ENCODE peak calls at places on chromosomes 2 and 18, in seven cellular contexts. H is OCI-LY7; G is PC-9; P is brain microvascular endothelial cell; R is CD8-positive, alpha-beta T cell; T is AG09319; S is esophagus squamous epithelium. E is an unnamed sample.

GRCh38 chr18:22194151-22194598 is 24.8 kb downstream of the GATA6 start:
- DNase-seq in H (no peak), G (no peak), P (no peak), R (no peak), T (no peak), S (no peak), E (no peak)

GRCh38 chr18:38718365-38718901 is 1152.8 kb upstream of the CELF4 start:
- DNase-seq in H (no peak), G (no peak), P (no peak), R (no peak), T (no peak), S (no peak), E (no peak)

GRCh38 chr2:101679037-101679726 is 18.3 kb upstream of the MAP4K4 start:
- DNase-seq in H (no peak), G (no peak), P (peak; percentile 88), R (no peak), T (no peak), S (no peak), E (no peak)

GRCh38 chr18:506801-507200 is 6.3 kb upstream of the COLEC12 start:
- DNase-seq in H (no peak), G (no peak), P (no peak), R (no peak), T (no peak), S (no peak), E (no peak)

GRCh38 chr2:181364492-181365175 is 92.6 kb upstream of the ITGA4 start:
- DNase-seq in H (no peak), G (no peak), P (peak; percentile 12), R (no peak), T (no peak), S (no peak), E (no peak)

GRCh38 chr2:216911886-216912285 is 52.0 kb upstream of the TNP1 start:
- DNase-seq in H (no peak), G (peak; percentile 55), P (no peak), R (no peak), T (peak; percentile 32), S (no peak), E (no peak)

GRCh38 chr2:152781210-152781609 is 62.8 kb downstream of the ARL6IP6 start:
- DNase-seq in H (no peak), G (no peak), P (no peak), R (no peak), T (no peak), S (no peak), E (no peak)

GRCh38 chr2:237235383-237236095 is 149.8 kb downstream of the COPS8 start:
- DNase-seq in H (no peak), G (no peak), P (peak; percentile 60), R (no peak), T (no peak), S (no peak), E (peak; percentile 81)

GRCh38 chr18:22391571-22392359 is 25.9 kb downstream of the CTAGE1 start:
- DNase-seq in H (no peak), G (peak; percentile 60), P (peak; percentile 98), R (peak; percentile 61), T (peak; percentile 54), S (no peak), E (no peak)

DNA sequence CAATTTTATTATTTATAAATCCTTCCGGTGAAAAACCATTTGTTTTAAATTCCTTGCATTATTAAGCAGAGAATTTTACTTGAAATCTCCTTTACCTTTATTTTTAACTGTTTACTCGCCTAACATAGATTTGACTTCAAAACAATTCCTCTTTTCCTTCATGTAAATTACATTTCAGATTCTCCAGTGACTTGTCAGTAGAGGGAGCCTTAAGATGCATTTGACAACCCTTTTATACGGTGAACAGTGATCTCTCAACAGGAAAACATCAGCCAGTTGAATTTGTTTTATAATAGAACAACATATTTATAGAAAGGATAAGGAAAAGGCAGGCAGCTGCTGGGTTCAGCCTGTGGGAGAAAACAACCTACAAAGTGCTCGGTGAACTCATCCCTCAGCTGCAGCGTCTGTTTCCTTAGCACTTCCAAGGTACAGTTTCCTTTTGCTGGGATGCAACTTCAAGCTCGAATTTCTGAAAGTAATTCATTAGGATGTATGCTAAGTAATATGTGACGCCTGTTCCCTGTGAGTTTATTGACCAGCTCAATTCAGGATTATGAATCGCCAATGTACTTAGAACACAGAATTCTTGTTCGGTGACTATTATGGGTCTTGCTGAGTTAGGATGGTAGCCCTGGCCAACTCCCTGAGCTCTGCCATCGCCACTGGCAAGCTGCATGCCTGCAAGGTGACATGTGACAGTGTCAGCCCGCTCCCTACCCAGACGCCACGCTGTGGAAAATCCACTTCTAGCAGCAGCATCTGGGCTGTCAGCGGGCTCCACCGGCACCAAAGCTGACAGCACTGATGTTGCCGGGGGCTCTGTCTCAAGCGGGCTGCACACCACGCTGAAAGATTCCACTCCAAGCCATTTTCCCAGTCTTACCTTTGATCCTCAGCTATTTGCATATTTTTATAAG is 100.9 kb downstream of the MYT1L start:
- DNase-seq in H (no peak), G (no peak), P (no peak), R (no peak), T (no peak), S (no peak), E (no peak)
- TF ChIP-seq CTCF in H (peak; percentile 41), G (no peak), P (peak; percentile 32), R (no peak), T (no peak), S (no peak), E (no peak)

DNA sequence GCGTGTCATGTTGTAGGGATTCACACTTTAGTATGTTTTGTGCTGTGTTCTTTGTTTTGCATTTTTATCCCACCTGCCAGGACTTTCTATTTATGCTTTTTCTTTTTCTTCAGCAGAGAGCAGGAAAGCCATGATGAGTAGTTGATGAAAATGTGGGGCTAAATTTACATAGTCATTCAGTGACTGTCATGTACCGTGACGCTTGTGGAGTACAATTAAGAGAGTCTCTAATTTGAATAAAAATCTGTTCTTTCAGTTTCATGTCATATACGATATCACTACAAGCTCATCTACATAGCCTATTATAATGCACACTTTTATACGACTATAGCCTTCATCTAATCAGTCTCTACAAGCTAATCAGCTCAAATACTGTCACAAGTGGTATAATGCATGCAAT is 112.7 kb upstream of the SPATS2L start:
- DNase-seq in H (no peak), G (no peak), P (no peak), R (no peak), T (no peak), S (no peak), E (no peak)
- TF ChIP-seq CTCF in H (no peak), G (no peak), P (no peak), R (no peak), T (no peak), S (no peak), E (no peak)

GRCh38 chr18:50848038-50848437 is 28.2 kb upstream of the MRO start:
- DNase-seq in H (no peak), G (no peak), P (no peak), R (no peak), T (no peak), S (no peak), E (peak; percentile 62)

GRCh38 chr18:50847192-50847591 is 27.4 kb upstream of the MRO start:
- DNase-seq in H (no peak), G (no peak), P (peak; percentile 74), R (no peak), T (no peak), S (no peak), E (no peak)

GRCh38 chr18:50844960-50845359 is 25.1 kb upstream of the MRO start:
- DNase-seq in H (no peak), G (no peak), P (no peak), R (no peak), T (no peak), S (no peak), E (no peak)

GRCh38 chr18:50839996-50840395 is 20.2 kb upstream of the MRO start:
- DNase-seq in H (no peak), G (no peak), P (no peak), R (no peak), T (no peak), S (no peak), E (no peak)

GRCh38 chr18:50844554-50844953 is 24.7 kb upstream of the MRO start:
- DNase-seq in H (no peak), G (no peak), P (no peak), R (no peak), T (no peak), S (no peak), E (no peak)
- TF ChIP-seq CTCF in H (no peak), G (no peak), P (no peak), R (no peak), T (no peak), S (no peak), E (no peak)

DNA sequence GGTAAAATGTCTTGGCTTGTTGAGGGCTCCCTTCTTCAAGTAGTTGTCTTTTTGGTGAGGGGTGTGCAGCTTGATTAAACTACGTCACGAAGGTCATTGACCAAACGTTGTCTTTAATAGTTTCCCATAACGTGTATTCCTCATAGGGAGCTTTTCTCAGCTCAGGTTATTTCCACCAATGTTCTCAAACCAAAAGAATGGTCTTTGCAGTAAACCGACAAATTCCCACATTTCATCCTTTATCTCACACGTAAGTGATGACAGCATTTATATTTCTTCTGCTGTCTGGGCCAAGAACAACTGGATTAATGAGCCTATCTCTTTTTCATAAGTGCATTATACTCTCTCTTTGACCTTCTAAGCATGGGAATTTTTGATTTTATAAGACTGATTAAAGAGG is 547.7 kb upstream of the ZEB2 start:
- DNase-seq in H (no peak), G (no peak), P (no peak), R (no peak), T (no peak), S (no peak), E (no peak)
- TF ChIP-seq CTCF in H (no peak), G (no peak), P (no peak), R (no peak), T (no peak), S (no peak), E (no peak)

GRCh38 chr2:200616193-200616592 is 30.4 kb downstream of the AOX1 start:
- DNase-seq in H (no peak), G (no peak), P (no peak), R (no peak), T (no peak), S (no peak), E (no peak)

GRCh38 chr2:200614249-200614648 is 28.4 kb downstream of the AOX1 start:
- DNase-seq in H (no peak), G (no peak), P (peak; percentile 25), R (no peak), T (no peak), S (no peak), E (no peak)

GRCh38 chr2:200613692-200614091 is 27.9 kb downstream of the AOX1 start:
- DNase-seq in H (no peak), G (no peak), P (no peak), R (no peak), T (no peak), S (no peak), E (no peak)

GRCh38 chr2:200616656-200617055 is 30.8 kb downstream of the AOX1 start:
- DNase-seq in H (no peak), G (no peak), P (no peak), R (no peak), T (no peak), S (no peak), E (no peak)

GRCh38 chr2:200615247-200615646 is 29.4 kb downstream of the AOX1 start:
- DNase-seq in H (no peak), G (peak; percentile 82), P (peak; percentile 76), R (no peak), T (no peak), S (no peak), E (no peak)
- TF ChIP-seq CTCF in H (no peak), G (peak; percentile 21), P (peak; percentile 41), R (no peak), T (no peak), S (no peak), E (no peak)

GRCh38 chr2:37189452-37190153 is 1.1 kb upstream of the SULT6B1 start:
- DNase-seq in H (no peak), G (peak; percentile 92), P (peak; percentile 90), R (no peak), T (peak; percentile 53), S (no peak), E (no peak)
- TF ChIP-seq CTCF in H (peak; percentile 27), G (no peak), P (peak; percentile 22), R (no peak), T (no peak), S (no peak), E (no peak)